ENCODE peak calls at places on chromosomes 11 and 22, in seven cellular contexts. One of them, this sample, is unnamed. For H3K4me1 and H3K36me3, the result is how much of the 10 kb centered on the place peaks cover.

GRCh38 chr11:8671242-8671641 is 11.2 kb downstream of the TRIM66 start:
- DNase-seq in neuronal stem cell: peak
- DNase-seq in upper lobe of right lung: no peak
- DNase-seq in BE2C: no peak
- DNase-seq in lower lobe of right lung: no peak
- DNase-seq in CD8-positive, alpha-beta memory T cell: no peak
- DNase-seq in transverse colon: peak
- DNase-seq in this sample: no peak

GRCh38 chr11:68750988-68751325 is 363 bp downstream of the TESMIN start:
- DNase-seq in neuronal stem cell: no peak
- DNase-seq in upper lobe of right lung: no peak
- DNase-seq in BE2C: no peak
- DNase-seq in lower lobe of right lung: no peak
- DNase-seq in CD8-positive, alpha-beta memory T cell: no peak
- DNase-seq in transverse colon: no peak
- DNase-seq in this sample: no peak

GRCh38 chr22:26398741-26399153 is 30.3 kb upstream of the ASPHD2 start:
- DNase-seq in neuronal stem cell: peak
- DNase-seq in upper lobe of right lung: no peak
- DNase-seq in BE2C: peak
- DNase-seq in lower lobe of right lung: peak
- DNase-seq in CD8-positive, alpha-beta memory T cell: peak
- DNase-seq in transverse colon: peak
- DNase-seq in this sample: peak

GRCh38 chr22:37010174-37010573 is 9.1 kb downstream of the TST start:
- DNase-seq in neuronal stem cell: no peak
- DNase-seq in upper lobe of right lung: no peak
- DNase-seq in BE2C: no peak
- DNase-seq in lower lobe of right lung: no peak
- DNase-seq in CD8-positive, alpha-beta memory T cell: no peak
- DNase-seq in transverse colon: no peak
- DNase-seq in this sample: no peak

GRCh38 chr11:117052196-117053149 is 45.8 kb downstream of the SIK3 start:
- DNase-seq in neuronal stem cell: no peak
- DNase-seq in upper lobe of right lung: no peak
- DNase-seq in BE2C: no peak
- DNase-seq in lower lobe of right lung: no peak
- DNase-seq in CD8-positive, alpha-beta memory T cell: no peak
- DNase-seq in transverse colon: no peak
- DNase-seq in this sample: no peak

GRCh38 chr11:10122337-10123197 is 171.5 kb downstream of the SBF2 start:
- DNase-seq in neuronal stem cell: no peak
- DNase-seq in upper lobe of right lung: no peak
- DNase-seq in BE2C: no peak
- DNase-seq in lower lobe of right lung: no peak
- DNase-seq in CD8-positive, alpha-beta memory T cell: no peak
- DNase-seq in transverse colon: no peak
- DNase-seq in this sample: no peak

GRCh38 chr11:3795131-3796092 is 1.9 kb downstream of the NUP98 start:
- DNase-seq in neuronal stem cell: no peak
- DNase-seq in upper lobe of right lung: no peak
- DNase-seq in BE2C: no peak
- DNase-seq in lower lobe of right lung: no peak
- DNase-seq in CD8-positive, alpha-beta memory T cell: no peak
- DNase-seq in transverse colon: no peak
- DNase-seq in this sample: no peak

GRCh38 chr11:24264868-24265267 is 232.0 kb upstream of the LUZP2 start:
- DNase-seq in neuronal stem cell: no peak
- DNase-seq in upper lobe of right lung: no peak
- DNase-seq in BE2C: no peak
- DNase-seq in lower lobe of right lung: no peak
- DNase-seq in CD8-positive, alpha-beta memory T cell: no peak
- DNase-seq in transverse colon: no peak
- DNase-seq in this sample: no peak

GRCh38 chr22:49505337-49506009 is 322.2 kb downstream of the BRD1 start:
- DNase-seq in neuronal stem cell: no peak
- DNase-seq in upper lobe of right lung: no peak
- DNase-seq in BE2C: no peak
- DNase-seq in lower lobe of right lung: no peak
- DNase-seq in CD8-positive, alpha-beta memory T cell: no peak
- DNase-seq in transverse colon: no peak
- DNase-seq in this sample: no peak

GRCh38 chr11:62150887-62151736 is 27.3 kb downstream of the INCENP start:
- DNase-seq in neuronal stem cell: no peak
- DNase-seq in upper lobe of right lung: peak
- DNase-seq in BE2C: no peak
- DNase-seq in lower lobe of right lung: no peak
- DNase-seq in CD8-positive, alpha-beta memory T cell: no peak
- DNase-seq in transverse colon: no peak
- DNase-seq in this sample: no peak

GRCh38 chr22:40922484-40923303 is 28.5 kb upstream of the RBX1 start:
- DNase-seq in neuronal stem cell: peak
- DNase-seq in upper lobe of right lung: no peak
- DNase-seq in BE2C: peak
- DNase-seq in lower lobe of right lung: no peak
- DNase-seq in CD8-positive, alpha-beta memory T cell: no peak
- DNase-seq in transverse colon: no peak
- DNase-seq in this sample: peak
- H3K4me1 ChIP-seq in neuronal stem cell: under half
- H3K4me1 ChIP-seq in upper lobe of right lung: under half
- H3K4me1 ChIP-seq in BE2C: under half
- H3K4me1 ChIP-seq in lower lobe of right lung: under half
- H3K4me1 ChIP-seq in CD8-positive, alpha-beta memory T cell: under half
- H3K4me1 ChIP-seq in transverse colon: under half
- H3K4me1 ChIP-seq in this sample: under half

DNA sequence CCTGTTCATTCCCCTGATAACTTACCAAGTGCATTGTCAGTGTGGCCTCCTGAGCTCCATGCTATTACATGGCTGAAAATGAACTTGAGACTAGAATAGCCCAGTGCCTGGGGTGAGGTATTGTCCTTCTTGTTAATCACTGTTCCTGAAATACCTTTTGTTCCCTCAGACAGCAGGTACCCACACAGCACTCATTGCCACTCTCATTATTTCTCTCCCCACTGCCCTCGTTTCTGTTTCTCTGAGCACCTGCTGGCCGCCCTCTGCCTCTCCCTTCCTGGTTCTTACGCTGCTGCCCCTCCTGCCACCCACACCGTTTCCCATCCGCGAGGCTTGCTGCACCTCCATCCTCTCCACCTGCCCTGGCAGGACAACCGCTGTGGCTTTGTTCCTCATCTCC is 36.9 kb upstream of the RAB1B start:
- DNase-seq in neuronal stem cell: no peak
- DNase-seq in upper lobe of right lung: no peak
- DNase-seq in BE2C: no peak
- DNase-seq in lower lobe of right lung: no peak
- DNase-seq in CD8-positive, alpha-beta memory T cell: no peak
- DNase-seq in transverse colon: no peak
- DNase-seq in this sample: no peak
- H3K36me3 ChIP-seq in neuronal stem cell: half or more
- H3K36me3 ChIP-seq in upper lobe of right lung: half or more
- H3K36me3 ChIP-seq in BE2C: under half
- H3K36me3 ChIP-seq in lower lobe of right lung: half or more
- H3K36me3 ChIP-seq in CD8-positive, alpha-beta memory T cell: half or more
- H3K36me3 ChIP-seq in transverse colon: under half
- H3K36me3 ChIP-seq in this sample: half or more

GRCh38 chr11:12636871-12637410 is 37.3 kb upstream of the TEAD1 start:
- DNase-seq in neuronal stem cell: no peak
- DNase-seq in upper lobe of right lung: no peak
- DNase-seq in BE2C: no peak
- DNase-seq in lower lobe of right lung: no peak
- DNase-seq in CD8-positive, alpha-beta memory T cell: no peak
- DNase-seq in transverse colon: no peak
- DNase-seq in this sample: no peak
- H3K4me3 ChIP-seq in neuronal stem cell: no peak
- H3K4me3 ChIP-seq in upper lobe of right lung: no peak
- H3K4me3 ChIP-seq in BE2C: no peak
- H3K4me3 ChIP-seq in lower lobe of right lung: no peak
- H3K4me3 ChIP-seq in CD8-positive, alpha-beta memory T cell: no peak
- H3K4me3 ChIP-seq in transverse colon: no peak
- H3K4me3 ChIP-seq in this sample: no peak

DNA sequence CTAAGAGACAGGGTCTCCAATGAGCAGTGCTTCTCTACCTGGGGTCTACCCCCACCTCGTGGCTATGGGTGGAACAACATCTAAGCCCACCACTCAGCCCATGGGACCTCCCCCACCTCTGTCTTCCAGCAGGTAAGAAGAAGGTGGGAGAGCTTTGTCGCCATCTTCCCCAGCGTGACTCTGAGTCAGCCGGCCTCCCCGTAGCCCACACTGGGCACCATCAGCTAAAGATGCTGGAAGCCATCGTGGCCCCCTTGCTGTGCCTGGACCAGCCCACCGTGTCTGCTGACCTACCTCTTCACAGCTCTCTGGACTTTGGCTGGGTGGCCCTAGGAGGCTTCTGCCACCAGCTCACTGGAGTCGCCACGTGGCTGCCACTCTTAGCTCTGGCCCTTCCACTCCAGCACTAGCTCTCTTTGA is 954 bp downstream of the C11orf86 start:
- DNase-seq in neuronal stem cell: peak
- DNase-seq in upper lobe of right lung: no peak
- DNase-seq in BE2C: peak
- DNase-seq in lower lobe of right lung: no peak
- DNase-seq in CD8-positive, alpha-beta memory T cell: no peak
- DNase-seq in transverse colon: no peak
- DNase-seq in this sample: peak
- H3K4me1 ChIP-seq in neuronal stem cell: under half
- H3K4me1 ChIP-seq in upper lobe of right lung: under half
- H3K4me1 ChIP-seq in BE2C: under half
- H3K4me1 ChIP-seq in lower lobe of right lung: under half
- H3K4me1 ChIP-seq in CD8-positive, alpha-beta memory T cell: under half
- H3K4me1 ChIP-seq in transverse colon: under half
- H3K4me1 ChIP-seq in this sample: under half

DNA sequence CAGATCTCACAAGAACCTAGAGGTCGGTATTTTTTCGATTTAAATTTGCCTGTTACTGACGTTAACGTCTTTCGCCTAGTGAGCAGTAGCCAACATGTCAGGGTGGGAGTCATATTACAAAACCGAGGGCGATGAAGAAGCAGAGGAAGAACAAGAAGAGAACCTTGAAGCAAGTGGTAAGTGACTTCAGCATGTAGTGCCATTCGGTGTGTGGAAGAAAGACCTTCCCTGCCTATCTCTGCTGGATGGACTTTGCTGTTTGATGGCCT is 750 bp downstream of the XRCC6 start:
- DNase-seq in neuronal stem cell: no peak
- DNase-seq in upper lobe of right lung: no peak
- DNase-seq in BE2C: no peak
- DNase-seq in lower lobe of right lung: no peak
- DNase-seq in CD8-positive, alpha-beta memory T cell: no peak
- DNase-seq in transverse colon: no peak
- DNase-seq in this sample: no peak
- H3K36me3 ChIP-seq in neuronal stem cell: under half
- H3K36me3 ChIP-seq in upper lobe of right lung: under half
- H3K36me3 ChIP-seq in BE2C: under half
- H3K36me3 ChIP-seq in lower lobe of right lung: under half
- H3K36me3 ChIP-seq in CD8-positive, alpha-beta memory T cell: under half
- H3K36me3 ChIP-seq in transverse colon: under half
- H3K36me3 ChIP-seq in this sample: under half